ENCODE peak calls at places on chromosomes 3 and 15, in ten cellular contexts. One of them, this sample, is unnamed.

GRCh38 chr3:9875448-9875847 is 4.6 kb downstream of the CIDEC start:
- DNase-seq in HCT116: no peak
- DNase-seq in A549: no peak
- DNase-seq in lower leg skin: no peak
- DNase-seq in spleen: no peak
- DNase-seq in stomach: no peak
- DNase-seq in prostate gland: no peak
- DNase-seq in breast epithelium: no peak
- DNase-seq in endothelial cell of umbilical vein: no peak
- DNase-seq in uterus: no peak
- DNase-seq in this sample: no peak

GRCh38 chr3:180918542-180918941 is 6.1 kb downstream of the FXR1 start:
- DNase-seq in spleen: no peak
- DNase-seq in stomach: no peak
- DNase-seq in endothelial cell of umbilical vein: no peak
- DNase-seq in breast epithelium: no peak
- DNase-seq in prostate gland: no peak
- DNase-seq in uterus: no peak
- DNase-seq in HCT116: no peak
- DNase-seq in lower leg skin: no peak
- DNase-seq in A549: no peak
- DNase-seq in this sample: no peak

GRCh38 chr15:84979651-84980050 is 2.0 kb upstream of the PDE8A start:
- DNase-seq in spleen: peak
- DNase-seq in uterus: no peak
- DNase-seq in endothelial cell of umbilical vein: no peak
- DNase-seq in stomach: no peak
- DNase-seq in breast epithelium: no peak
- DNase-seq in A549: no peak
- DNase-seq in HCT116: no peak
- DNase-seq in prostate gland: peak
- DNase-seq in lower leg skin: no peak
- DNase-seq in this sample: peak

GRCh38 chr3:134197681-134198261 is 52.9 kb downstream of the RYK start:
- DNase-seq in stomach: no peak
- DNase-seq in lower leg skin: no peak
- DNase-seq in endothelial cell of umbilical vein: peak
- DNase-seq in HCT116: peak
- DNase-seq in uterus: no peak
- DNase-seq in spleen: no peak
- DNase-seq in A549: peak
- DNase-seq in breast epithelium: no peak
- DNase-seq in prostate gland: no peak
- DNase-seq in this sample: peak

GRCh38 chr3:97974996-97975395 is 2.8 kb upstream of the RIOX2 start:
- DNase-seq in prostate gland: no peak
- DNase-seq in stomach: no peak
- DNase-seq in lower leg skin: no peak
- DNase-seq in uterus: no peak
- DNase-seq in breast epithelium: no peak
- DNase-seq in spleen: no peak
- DNase-seq in HCT116: no peak
- DNase-seq in endothelial cell of umbilical vein: no peak
- DNase-seq in A549: no peak
- DNase-seq in this sample: no peak

GRCh38 chr3:184524981-184525336 is 36.6 kb upstream of the EPHB3 start:
- DNase-seq in endothelial cell of umbilical vein: no peak
- DNase-seq in uterus: no peak
- DNase-seq in prostate gland: no peak
- DNase-seq in stomach: no peak
- DNase-seq in breast epithelium: no peak
- DNase-seq in spleen: no peak
- DNase-seq in lower leg skin: no peak
- DNase-seq in HCT116: no peak
- DNase-seq in A549: no peak
- DNase-seq in this sample: no peak

GRCh38 chr15:63948971-63949370 is 97.3 kb downstream of the DAPK2 start:
- DNase-seq in HCT116: no peak
- DNase-seq in endothelial cell of umbilical vein: no peak
- DNase-seq in breast epithelium: no peak
- DNase-seq in stomach: no peak
- DNase-seq in spleen: no peak
- DNase-seq in lower leg skin: no peak
- DNase-seq in prostate gland: no peak
- DNase-seq in A549: no peak
- DNase-seq in uterus: no peak
- DNase-seq in this sample: no peak

GRCh38 chr15:68499620-68500312 is 67.8 kb upstream of the ITGA11 start:
- DNase-seq in stomach: no peak
- DNase-seq in A549: no peak
- DNase-seq in prostate gland: no peak
- DNase-seq in breast epithelium: no peak
- DNase-seq in endothelial cell of umbilical vein: no peak
- DNase-seq in spleen: no peak
- DNase-seq in HCT116: no peak
- DNase-seq in lower leg skin: no peak
- DNase-seq in uterus: no peak
- DNase-seq in this sample: peak

GRCh38 chr3:10688126-10688525 is 127.9 kb upstream of the SLC6A11 start:
- DNase-seq in prostate gland: no peak
- DNase-seq in endothelial cell of umbilical vein: no peak
- DNase-seq in breast epithelium: no peak
- DNase-seq in stomach: no peak
- DNase-seq in A549: no peak
- DNase-seq in HCT116: no peak
- DNase-seq in uterus: no peak
- DNase-seq in spleen: no peak
- DNase-seq in lower leg skin: no peak
- DNase-seq in this sample: no peak

GRCh38 chr15:71634820-71635219 is 175.5 kb upstream of the NR2E3 start:
- DNase-seq in stomach: no peak
- DNase-seq in uterus: no peak
- DNase-seq in A549: no peak
- DNase-seq in endothelial cell of umbilical vein: peak
- DNase-seq in spleen: no peak
- DNase-seq in prostate gland: no peak
- DNase-seq in HCT116: no peak
- DNase-seq in breast epithelium: no peak
- DNase-seq in lower leg skin: no peak
- DNase-seq in this sample: no peak

GRCh38 chr3:133895208-133896001 is at the start of gene RAB6B:
- DNase-seq in endothelial cell of umbilical vein: peak
- DNase-seq in lower leg skin: no peak
- DNase-seq in stomach: no peak
- DNase-seq in A549: no peak
- DNase-seq in HCT116: no peak
- DNase-seq in spleen: no peak
- DNase-seq in uterus: peak
- DNase-seq in prostate gland: no peak
- DNase-seq in breast epithelium: no peak
- DNase-seq in this sample: peak

GRCh38 chr3:170346481-170347125 is 10.9 kb upstream of the SKIL start:
- DNase-seq in endothelial cell of umbilical vein: no peak
- DNase-seq in uterus: no peak
- DNase-seq in A549: peak
- DNase-seq in spleen: no peak
- DNase-seq in lower leg skin: no peak
- DNase-seq in stomach: no peak
- DNase-seq in breast epithelium: no peak
- DNase-seq in HCT116: no peak
- DNase-seq in prostate gland: no peak
- DNase-seq in this sample: no peak

DNA sequence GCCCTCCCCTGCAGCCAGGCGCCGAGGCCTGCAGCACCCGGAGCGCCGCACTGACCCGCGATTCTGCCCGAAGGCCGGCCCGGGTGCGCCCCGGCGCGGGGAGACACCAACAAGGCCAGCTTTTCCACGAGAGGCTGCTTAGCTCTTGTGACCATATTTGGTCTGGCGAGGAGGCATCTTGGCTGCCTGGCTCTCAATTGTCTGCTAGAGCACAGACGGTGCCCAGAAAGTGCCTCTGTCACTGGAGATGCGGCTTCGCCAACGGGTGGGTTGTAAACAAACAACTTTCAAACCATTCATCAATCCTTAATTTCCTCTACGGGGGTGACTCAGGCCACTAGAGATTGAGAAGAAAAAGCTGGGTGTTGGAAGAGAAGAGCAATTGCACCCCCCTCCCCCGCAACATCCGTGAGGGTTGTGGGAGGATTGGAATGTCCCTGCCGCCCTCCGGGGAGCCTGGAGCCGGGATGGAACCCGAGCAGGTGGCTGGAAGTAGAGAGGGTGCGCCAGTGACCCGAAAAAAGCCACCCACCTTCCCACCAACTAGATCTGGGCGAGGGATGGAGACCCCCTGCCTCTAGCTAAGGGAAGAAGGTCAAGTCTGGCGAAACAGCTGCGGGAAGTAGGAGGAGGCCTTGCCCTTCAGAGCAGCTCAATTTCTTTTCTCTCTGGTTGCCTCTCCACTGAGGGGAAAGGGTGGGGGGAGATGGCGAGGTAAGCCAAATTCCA is 783 bp upstream of the WWTR1 start:
- DNase-seq in spleen: peak
- DNase-seq in breast epithelium: peak
- DNase-seq in prostate gland: peak
- DNase-seq in lower leg skin: peak
- DNase-seq in HCT116: peak
- DNase-seq in endothelial cell of umbilical vein: peak
- DNase-seq in A549: peak
- DNase-seq in uterus: peak
- DNase-seq in stomach: peak
- DNase-seq in this sample: peak
- TF ChIP-seq POLR2A in spleen: no peak
- TF ChIP-seq POLR2A in breast epithelium: no peak
- TF ChIP-seq POLR2A in prostate gland: no peak
- TF ChIP-seq POLR2A in lower leg skin: no peak
- TF ChIP-seq POLR2A in HCT116: no peak
- TF ChIP-seq POLR2A in endothelial cell of umbilical vein: no peak
- TF ChIP-seq POLR2A in A549: no peak
- TF ChIP-seq POLR2A in uterus: no peak
- TF ChIP-seq POLR2A in stomach: no peak
- TF ChIP-seq POLR2A in this sample: peak

DNA sequence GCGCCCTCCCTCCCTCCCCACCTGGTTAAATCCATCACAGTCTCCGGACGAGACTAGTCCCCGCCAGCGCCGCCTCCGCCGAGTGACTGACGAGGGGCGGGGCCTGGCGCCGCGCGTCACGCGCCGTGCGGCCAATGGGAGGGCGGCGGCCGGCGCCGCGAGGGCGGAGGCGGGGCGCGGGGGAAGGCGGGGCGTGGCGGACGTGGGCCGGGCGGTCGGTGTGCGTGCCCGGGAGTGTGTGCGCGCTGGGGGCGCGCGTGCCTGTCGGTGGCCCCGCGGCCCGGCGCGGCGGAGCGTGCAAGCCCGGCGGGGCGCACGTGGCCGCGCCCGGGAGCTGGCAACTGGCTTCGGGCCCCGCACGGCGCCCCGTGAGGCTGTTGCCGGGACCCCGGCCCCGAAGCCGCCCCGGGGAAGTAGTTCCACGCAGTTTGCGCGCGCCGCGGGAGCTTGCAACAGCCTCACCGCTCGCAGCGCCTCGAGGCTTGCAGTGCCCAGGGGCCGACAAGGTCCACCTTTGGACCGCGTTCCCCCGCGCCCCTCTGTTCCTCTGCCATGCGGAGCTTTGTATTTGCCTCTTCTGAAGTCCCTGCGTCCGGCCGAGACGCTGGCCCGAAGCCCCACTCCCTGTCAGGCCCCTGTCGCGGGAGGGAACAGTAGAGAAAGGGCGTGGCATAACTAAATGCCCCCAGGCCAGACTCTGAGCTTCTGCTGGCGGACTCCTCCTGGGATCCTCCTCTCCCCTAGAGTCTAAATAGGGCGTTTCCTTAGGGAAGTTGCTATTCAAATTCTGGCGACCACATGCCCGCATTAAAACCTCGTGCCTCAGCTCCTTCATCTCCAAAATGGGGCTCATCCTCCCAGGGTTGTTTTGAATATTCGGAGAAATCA is 400.9 kb downstream of the SHQ1 start:
- DNase-seq in prostate gland: peak
- DNase-seq in A549: peak
- DNase-seq in HCT116: peak
- DNase-seq in stomach: peak
- DNase-seq in lower leg skin: peak
- DNase-seq in endothelial cell of umbilical vein: peak
- DNase-seq in breast epithelium: peak
- DNase-seq in spleen: peak
- DNase-seq in uterus: peak
- DNase-seq in this sample: peak
- TF ChIP-seq POLR2A in prostate gland: no peak
- TF ChIP-seq POLR2A in A549: peak
- TF ChIP-seq POLR2A in HCT116: no peak
- TF ChIP-seq POLR2A in stomach: no peak
- TF ChIP-seq POLR2A in lower leg skin: no peak
- TF ChIP-seq POLR2A in endothelial cell of umbilical vein: no peak
- TF ChIP-seq POLR2A in breast epithelium: no peak
- TF ChIP-seq POLR2A in spleen: no peak
- TF ChIP-seq POLR2A in uterus: no peak
- TF ChIP-seq POLR2A in this sample: no peak

DNA sequence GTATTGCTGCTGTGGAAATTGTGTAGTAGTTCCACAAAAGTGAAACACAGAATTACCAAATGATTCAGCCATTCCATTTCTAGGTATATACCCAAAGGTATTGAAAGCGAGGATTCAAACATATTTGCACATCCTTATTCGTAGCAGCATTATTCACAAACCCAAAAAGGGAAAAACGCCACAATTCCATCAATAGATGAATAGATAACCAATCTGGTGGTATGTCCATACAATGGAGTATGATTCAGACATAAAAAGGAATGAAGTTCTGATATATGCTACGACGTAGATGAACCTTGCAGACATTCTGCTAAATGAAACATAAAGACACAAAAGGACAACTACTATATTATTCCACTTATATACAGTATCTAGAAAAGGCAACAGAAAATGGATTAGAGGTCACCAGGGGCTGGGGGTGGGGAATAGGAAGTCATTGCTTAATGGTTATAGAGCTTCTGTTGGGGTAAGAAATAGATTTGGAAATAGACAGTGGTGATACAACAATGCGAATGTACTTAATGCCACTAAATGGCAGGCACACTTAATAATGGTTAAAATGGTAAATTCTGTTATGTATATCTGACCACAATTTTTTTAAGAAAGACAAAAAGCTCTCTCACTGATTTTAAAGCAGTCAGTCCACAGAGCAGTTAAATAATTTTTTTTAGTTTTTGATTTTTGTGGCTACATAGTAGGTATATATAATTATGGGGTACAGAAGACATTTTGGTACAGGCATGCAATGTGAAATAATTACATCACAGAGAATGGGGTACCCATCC is 51.8 kb upstream of the PSMD6 start:
- DNase-seq in HCT116: no peak
- DNase-seq in prostate gland: no peak
- DNase-seq in uterus: no peak
- DNase-seq in lower leg skin: no peak
- DNase-seq in breast epithelium: no peak
- DNase-seq in stomach: no peak
- DNase-seq in endothelial cell of umbilical vein: no peak
- DNase-seq in A549: no peak
- DNase-seq in spleen: no peak
- DNase-seq in this sample: no peak
- TF ChIP-seq POLR2A in HCT116: no peak
- TF ChIP-seq POLR2A in prostate gland: no peak
- TF ChIP-seq POLR2A in uterus: no peak
- TF ChIP-seq POLR2A in lower leg skin: no peak
- TF ChIP-seq POLR2A in breast epithelium: no peak
- TF ChIP-seq POLR2A in stomach: no peak
- TF ChIP-seq POLR2A in endothelial cell of umbilical vein: no peak
- TF ChIP-seq POLR2A in A549: no peak
- TF ChIP-seq POLR2A in spleen: no peak
- TF ChIP-seq POLR2A in this sample: no peak

GRCh38 chr15:23437146-23437545 is 9.9 kb downstream of the GOLGA6L2 start:
- DNase-seq in prostate gland: no peak
- DNase-seq in spleen: no peak
- DNase-seq in stomach: no peak
- DNase-seq in endothelial cell of umbilical vein: no peak
- DNase-seq in lower leg skin: no peak
- DNase-seq in HCT116: no peak
- DNase-seq in A549: no peak
- DNase-seq in breast epithelium: no peak
- DNase-seq in uterus: no peak
- DNase-seq in this sample: no peak
- TF ChIP-seq POLR2A in prostate gland: no peak
- TF ChIP-seq POLR2A in spleen: no peak
- TF ChIP-seq POLR2A in stomach: no peak
- TF ChIP-seq POLR2A in endothelial cell of umbilical vein: no peak
- TF ChIP-seq POLR2A in lower leg skin: no peak
- TF ChIP-seq POLR2A in HCT116: no peak
- TF ChIP-seq POLR2A in A549: no peak
- TF ChIP-seq POLR2A in breast epithelium: no peak
- TF ChIP-seq POLR2A in uterus: no peak
- TF ChIP-seq POLR2A in this sample: no peak